ENCODE peak calls at places on chromosomes 11 and 22, in seven cellular contexts. D, P, B, S, M, K and U are unnamed samples.
A peak's percentile ranks its signal among the peaks of the same experiment; 100 is the strongest.

GRCh38 chr11:58654908-58655296 is 32.4 kb downstream of the CNTF start:
- DNase-seq in D (no peak), P (no peak), B (no peak), S (no peak), M (no peak), K (no peak), U (no peak)

GRCh38 chr11:118295834-118296454 is 8.6 kb upstream of the CD3E start:
- DNase-seq in D (no peak), P (no peak), B (peak; percentile 40), S (peak; percentile 69), M (no peak), K (no peak), U (no peak)

GRCh38 chr11:121372028-121372427 is 79.5 kb downstream of the SC5D start:
- DNase-seq in D (no peak), P (no peak), B (no peak), S (no peak), M (no peak), K (no peak), U (no peak)

GRCh38 chr22:19716041-19716828 is 1.9 kb downstream of the SEPTIN5 start:
- DNase-seq in D (no peak), P (no peak), B (no peak), S (no peak), M (no peak), K (no peak), U (no peak)

GRCh38 chr22:39384750-39385480 is 14.7 kb upstream of the TAB1 start:
- DNase-seq in D (no peak), P (no peak), B (peak; percentile 71), S (no peak), M (no peak), K (no peak), U (no peak)

GRCh38 chr11:115313224-115313838 is 190.9 kb downstream of the CADM1 start:
- DNase-seq in D (no peak), P (no peak), B (no peak), S (no peak), M (no peak), K (no peak), U (no peak)

GRCh38 chr22:45991108-45991507 is 14.1 kb upstream of the WNT7B start:
- DNase-seq in D (no peak), P (no peak), B (no peak), S (no peak), M (no peak), K (no peak), U (no peak)

GRCh38 chr22:24421428-24421931 is 5.9 kb upstream of the ADORA2A start:
- DNase-seq in D (no peak), P (no peak), B (peak; percentile 60), S (peak; percentile 77), M (no peak), K (no peak), U (no peak)

GRCh38 chr11:116107229-116107628 is 603.0 kb upstream of the CADM1 start:
- DNase-seq in D (no peak), P (no peak), B (no peak), S (no peak), M (no peak), K (no peak), U (no peak)

GRCh38 chr22:50444663-50445062 is 30.2 kb downstream of the SBF1 start:
- DNase-seq in D (no peak), P (no peak), B (no peak), S (no peak), M (peak; percentile 85), K (peak; percentile 47), U (no peak)

GRCh38 chr22:17862646-17863181 is 88.4 kb upstream of the BID start:
- DNase-seq in D (no peak), P (no peak), B (no peak), S (no peak), M (no peak), K (no peak), U (no peak)

GRCh38 chr11:57597971-57598830 is 716 bp downstream of the SERPING1 start:
- DNase-seq in D (peak; percentile 89), P (peak; percentile 88), B (peak; percentile 98), S (peak; percentile 61), M (peak; percentile 74), K (peak; percentile 60), U (no peak)

GRCh38 chr11:88435405-88435804 is 97.9 kb upstream of the CTSC start:
- DNase-seq in D (no peak), P (no peak), B (no peak), S (no peak), M (no peak), K (no peak), U (no peak)

GRCh38 chr22:11627798-11628650 is 3900.0 kb upstream of the OR11H1 start:
- DNase-seq in D (no peak), P (peak; percentile 69), B (no peak), S (no peak), M (no peak), K (no peak), U (no peak)

GRCh38 chr22:32206774-32207758 is 2.2 kb upstream of the RFPL2 start:
- DNase-seq in D (no peak), P (no peak), B (peak; percentile 46), S (peak; percentile 41), M (no peak), K (peak; percentile 51), U (peak; percentile 25)

GRCh38 chr11:33040862-33041453 is 1.6 kb downstream of the TCP11L1 start:
- DNase-seq in D (no peak), P (no peak), B (peak; percentile 32), S (no peak), M (no peak), K (no peak), U (no peak)

GRCh38 chr11:126834149-126834548 is 166.4 kb downstream of the KIRREL3 start:
- DNase-seq in D (no peak), P (no peak), B (no peak), S (no peak), M (no peak), K (no peak), U (no peak)

GRCh38 chr11:121464352-121464946 is 11.7 kb upstream of the SORL1-AS1 start:
- DNase-seq in D (peak; percentile 79), P (no peak), B (no peak), S (no peak), M (peak; percentile 61), K (no peak), U (peak; percentile 86)

GRCh38 chr11:134527382-134528243 is 115.6 kb upstream of the B3GAT1 start:
- DNase-seq in D (no peak), P (peak; percentile 39), B (no peak), S (no peak), M (no peak), K (peak; percentile 13), U (peak; percentile 17)

GRCh38 chr22:35756722-35757121 is 39.0 kb downstream of the APOL5 start:
- DNase-seq in D (no peak), P (no peak), B (no peak), S (no peak), M (no peak), K (no peak), U (no peak)

GRCh38 chr11:94786264-94787126 is 18.3 kb downstream of the AMOTL1 start:
- DNase-seq in D (no peak), P (no peak), B (peak; percentile 34), S (peak; percentile 65), M (no peak), K (no peak), U (no peak)

GRCh38 chr11:1148752-1149180 is 9.0 kb upstream of the MUC5AC start:
- DNase-seq in D (no peak), P (no peak), B (no peak), S (no peak), M (no peak), K (peak; percentile 42), U (no peak)

GRCh38 chr11:26553182-26553581 is 18.9 kb downstream of the MUC15 start:
- DNase-seq in D (no peak), P (no peak), B (no peak), S (no peak), M (no peak), K (no peak), U (no peak)

GRCh38 chr11:66309475-66309874 is 7.4 kb downstream of the CD248 start:
- DNase-seq in D (no peak), P (no peak), B (no peak), S (no peak), M (no peak), K (no peak), U (no peak)

GRCh38 chr22:49372530-49373288 is 455.0 kb downstream of the BRD1 start:
- DNase-seq in D (no peak), P (peak; percentile 57), B (peak; percentile 43), S (no peak), M (peak; percentile 21), K (peak; percentile 12), U (no peak)

GRCh38 chr11:3229673-3230630 is 2.3 kb downstream of the MRGPRE start:
- DNase-seq in D (no peak), P (no peak), B (no peak), S (no peak), M (no peak), K (no peak), U (no peak)

DNA sequence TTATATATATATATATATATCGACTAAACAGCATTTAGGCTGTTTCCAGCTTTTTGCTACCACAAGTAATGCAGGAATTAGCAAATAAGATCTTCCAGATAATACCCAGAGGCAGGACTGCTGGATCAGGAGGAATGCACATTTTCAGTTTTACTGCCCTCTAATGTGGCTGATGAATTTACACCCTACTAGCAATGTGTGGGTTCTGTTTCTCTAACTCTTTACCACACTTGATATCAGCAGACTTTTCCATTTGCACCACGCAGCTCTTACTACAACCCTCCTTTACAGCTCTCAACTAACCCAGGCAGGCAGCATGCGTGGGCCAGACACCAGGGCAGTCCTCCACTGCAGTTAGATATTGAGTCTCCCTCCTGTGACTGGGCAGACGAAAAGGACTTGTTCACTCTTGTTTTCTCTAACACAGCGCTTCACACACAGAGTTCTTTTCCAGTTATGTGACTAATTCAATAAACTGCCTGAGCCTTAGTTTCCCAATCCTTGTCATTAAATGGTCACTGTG is 67.7 kb downstream of the IGLL5 start:
- DNase-seq in D (no peak), P (no peak), B (no peak), S (no peak), M (no peak), K (no peak), U (no peak)
- H3K27me3 ChIP-seq in D (peaks cover 2% of the 10 kb centered on the region), P (peaks cover 34% of the 10 kb centered on the region), B (peaks cover 80% of the 10 kb centered on the region), S (no peaks in the 10 kb centered on the region), M (no peaks in the 10 kb centered on the region), K (no peaks in the 10 kb centered on the region), U (peaks cover 4% of the 10 kb centered on the region)

GRCh38 chr11:38221295-38221694 is 1623.3 kb upstream of the RAG2 start:
- DNase-seq in D (no peak), P (no peak), B (no peak), S (no peak), M (no peak), K (no peak), U (no peak)
- H3K27me3 ChIP-seq in D (no peaks in the 10 kb centered on the region), P (no peaks in the 10 kb centered on the region), B (no peaks in the 10 kb centered on the region), S (no peaks in the 10 kb centered on the region), M (no peaks in the 10 kb centered on the region), K (no peaks in the 10 kb centered on the region), U (no peaks in the 10 kb centered on the region)

DNA sequence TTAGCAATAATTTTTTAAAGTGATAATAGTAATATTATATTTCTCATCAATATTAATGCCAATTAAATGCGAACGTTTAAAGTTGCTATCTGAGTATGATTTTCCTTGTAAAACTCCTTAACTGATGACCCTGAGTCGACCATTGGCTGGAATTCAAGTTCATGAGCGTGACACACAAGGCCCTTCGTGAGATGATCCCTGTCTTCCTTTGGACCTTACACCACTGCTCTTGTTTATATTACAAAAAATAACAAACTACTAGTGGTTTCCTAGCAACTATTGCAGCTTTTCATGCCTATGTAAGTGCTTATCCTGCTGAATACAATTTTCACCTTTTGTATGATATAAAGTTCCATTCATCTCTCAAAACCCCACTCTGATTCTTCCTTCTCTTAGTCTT is 752.9 kb downstream of the CNTN5 start:
- DNase-seq in D (no peak), P (no peak), B (no peak), S (no peak), M (no peak), K (no peak), U (no peak)
- H3K27me3 ChIP-seq in D (no peaks in the 10 kb centered on the region), P (no peaks in the 10 kb centered on the region), B (no peaks in the 10 kb centered on the region), S (no peaks in the 10 kb centered on the region), M (no peaks in the 10 kb centered on the region), K (no peaks in the 10 kb centered on the region), U (no peaks in the 10 kb centered on the region)

GRCh38 chr11:124069429-124070401 is 28.6 kb upstream of the OR10G7 start:
- DNase-seq in D (peak; percentile 63), P (peak; percentile 75), B (peak; percentile 86), S (peak; percentile 74), M (peak; percentile 44), K (peak; percentile 59), U (no peak)
- H3K27me3 ChIP-seq in D (no peaks in the 10 kb centered on the region), P (peaks cover 23% of the 10 kb centered on the region), B (no peaks in the 10 kb centered on the region), S (peaks cover 2% of the 10 kb centered on the region), M (no peaks in the 10 kb centered on the region), K (no peaks in the 10 kb centered on the region), U (no peaks in the 10 kb centered on the region)